ENCODE peak calls at places on chromosome 21, in five cellular contexts. Y is NCI-H2029, U is GM23248, W is NCI-H1105 treated with DMSO at 0.1 percent for 48 hours, H is posterior vena cava. M is an unnamed sample.

GRCh38 chr21:21163904-21164303 is 165.7 kb downstream of the NCAM2 start:
- DNase-seq in Y (peak; percentile 22), U (peak; percentile 84), W (peak; percentile 68), H (no peak), M (peak; percentile 48)

GRCh38 chr21:42156690-42157605 is 62.0 kb upstream of the ABCG1 start:
- DNase-seq in Y (peak; percentile 38), U (no peak), W (peak; percentile 48), H (no peak), M (peak; percentile 42)

GRCh38 chr21:33767236-33767635 is 124.9 kb downstream of the ITSN1 start:
- DNase-seq in Y (no peak), U (peak; percentile 63), W (no peak), H (no peak), M (no peak)

GRCh38 chr21:41764558-41765392 is 2.1 kb downstream of the RIPK4 start:
- DNase-seq in Y (peak; percentile 11), U (no peak), W (no peak), H (peak; percentile 44), M (no peak)

GRCh38 chr21:21003701-21004100 is 5.5 kb downstream of the NCAM2 start:
- DNase-seq in Y (peak; percentile 19), U (peak; percentile 57), W (peak; percentile 40), H (no peak), M (peak; percentile 11)

GRCh38 chr21:43720539-43721224 is 1.8 kb downstream of the PDXK start:
- DNase-seq in Y (no peak), U (no peak), W (no peak), H (peak; percentile 76), M (no peak)

GRCh38 chr21:26982767-26983166 is 15.9 kb upstream of the ADAMTS5 start:
- DNase-seq in Y (no peak), U (peak; percentile 70), W (no peak), H (no peak), M (no peak)

GRCh38 chr21:42495765-42496119 is 282 bp downstream of the RSPH1 start:
- DNase-seq in Y (peak; percentile 24), U (peak; percentile 53), W (peak; percentile 73), H (no peak), M (no peak)

GRCh38 chr21:34129039-34129891 is 55.9 kb downstream of the MRPS6 start:
- DNase-seq in Y (peak; percentile 72), U (peak; percentile 94), W (peak; percentile 21), H (no peak), M (peak; percentile 87)

GRCh38 chr21:37606549-37606948 is 240.0 kb downstream of the DYRK1A start:
- DNase-seq in Y (no peak), U (no peak), W (no peak), H (no peak), M (no peak)

GRCh38 chr21:39788383-39788782 is 43.4 kb downstream of the IGSF5 start:
- DNase-seq in Y (peak; percentile 84), U (peak; percentile 48), W (peak; percentile 32), H (peak; percentile 88), M (peak; percentile 61)

GRCh38 chr21:44612029-44612486 is at the start of gene KRTAP10-8:
- DNase-seq in Y (no peak), U (no peak), W (no peak), H (peak; percentile 71), M (no peak)

GRCh38 chr21:34889537-34890257 is 159.4 kb downstream of the RUNX1 start:
- DNase-seq in Y (peak; percentile 71), U (peak; percentile 94), W (peak; percentile 38), H (peak; percentile 95), M (peak; percentile 47)

GRCh38 chr21:32140212-32141008 is 138.4 kb downstream of the MIS18A start:
- DNase-seq in Y (no peak), U (peak; percentile 29), W (no peak), H (no peak), M (no peak)

GRCh38 chr21:41187537-41188025 is 19.6 kb downstream of the BACE2 start:
- DNase-seq in Y (no peak), U (no peak), W (no peak), H (no peak), M (no peak)

GRCh38 chr21:33314096-33314495 is 10.7 kb upstream of the IFNAR1 start:
- DNase-seq in Y (no peak), U (peak; percentile 46), W (no peak), H (no peak), M (no peak)

GRCh38 chr21:17429936-17430335 is 82.9 kb upstream of the CXADR start:
- DNase-seq in Y (no peak), U (no peak), W (no peak), H (no peak), M (no peak)

GRCh38 chr21:16377120-16377658 is 647.4 kb downstream of the USP25 start:
- DNase-seq in Y (no peak), U (no peak), W (no peak), H (no peak), M (no peak)

GRCh38 chr21:29343517-29343916 is 44.8 kb downstream of the BACH1 start:
- DNase-seq in Y (no peak), U (peak; percentile 80), W (no peak), H (no peak), M (no peak)

GRCh38 chr21:31398574-31398973 is 54.5 kb upstream of the TIAM1 start:
- DNase-seq in Y (no peak), U (no peak), W (no peak), H (no peak), M (no peak)

GRCh38 chr21:14737922-14738321 is 191.8 kb upstream of the SAMSN1 start:
- DNase-seq in Y (peak; percentile 62), U (peak; percentile 55), W (peak; percentile 31), H (no peak), M (no peak)

GRCh38 chr21:46189213-46189958 is 5.1 kb upstream of the SPATC1L start:
- DNase-seq in Y (no peak), U (peak; percentile 82), W (no peak), H (no peak), M (no peak)

GRCh38 chr21:45257673-45258341 is 29.9 kb downstream of the POFUT2 start:
- DNase-seq in Y (no peak), U (no peak), W (no peak), H (peak; percentile 78), M (no peak)

GRCh38 chr21:45999581-46000181 is 18.1 kb downstream of the COL6A1 start:
- DNase-seq in Y (no peak), U (peak; percentile 16), W (no peak), H (no peak), M (no peak)

GRCh38 chr21:35511298-35512162 is 462.4 kb upstream of the RUNX1 start:
- DNase-seq in Y (no peak), U (peak; percentile 71), W (no peak), H (no peak), M (no peak)

GRCh38 chr21:44871576-44872265 is 1.8 kb downstream of the PTTG1IP start:
- DNase-seq in Y (no peak), U (peak; percentile 94), W (no peak), H (peak; percentile 87), M (no peak)

GRCh38 chr21:45289655-45290515 is 2.2 kb upstream of the POFUT2 start:
- DNase-seq in Y (no peak), U (peak; percentile 43), W (no peak), H (no peak), M (no peak)

GRCh38 chr21:37459575-37459974 is 93.0 kb downstream of the DYRK1A start:
- DNase-seq in Y (no peak), U (peak; percentile 77), W (no peak), H (no peak), M (no peak)

GRCh38 chr21:44984428-44984791 is 44.6 kb downstream of the SLX9 start:
- DNase-seq in Y (no peak), U (no peak), W (no peak), H (peak; percentile 80), M (no peak)

GRCh38 chr21:45768741-45769049 is 125.2 kb downstream of the PCBP3 start:
- DNase-seq in Y (no peak), U (no peak), W (no peak), H (no peak), M (no peak)

GRCh38 chr21:14878971-14879370 is 185.8 kb downstream of the NRIP1 start:
- DNase-seq in Y (no peak), U (no peak), W (no peak), H (no peak), M (no peak)